ENCODE peak calls at places on chromosomes 16 and 17, in ten cellular contexts. One of them, this sample, is unnamed. For H3K27me3, the result is how much of the 10 kb centered on the place peaks cover.

GRCh38 chr17:58337600-58338453 is 9.2 kb upstream of the TSPOAP1 start:
- DNase-seq in Caco-2: peak
- DNase-seq in spleen: peak
- DNase-seq in CD4-positive, alpha-beta memory T cell: peak
- DNase-seq in PC-9: no peak
- DNase-seq in cardiac muscle cell: peak
- DNase-seq in transverse colon: peak
- DNase-seq in left ventricle myocardium inferior: peak
- DNase-seq in CD8-positive, alpha-beta T cell: peak
- DNase-seq in upper lobe of right lung: peak
- DNase-seq in this sample: peak

GRCh38 chr17:49616546-49617205 is 41.0 kb downstream of the NXPH3 start:
- DNase-seq in PC-9: no peak
- DNase-seq in Caco-2: no peak
- DNase-seq in cardiac muscle cell: no peak
- DNase-seq in upper lobe of right lung: no peak
- DNase-seq in CD4-positive, alpha-beta memory T cell: no peak
- DNase-seq in spleen: no peak
- DNase-seq in left ventricle myocardium inferior: peak
- DNase-seq in CD8-positive, alpha-beta T cell: no peak
- DNase-seq in transverse colon: peak
- DNase-seq in this sample: no peak

GRCh38 chr17:75308732-75309629 is 19.7 kb upstream of the SLC25A19 start:
- DNase-seq in CD4-positive, alpha-beta memory T cell: no peak
- DNase-seq in Caco-2: peak
- DNase-seq in CD8-positive, alpha-beta T cell: no peak
- DNase-seq in spleen: peak
- DNase-seq in left ventricle myocardium inferior: peak
- DNase-seq in upper lobe of right lung: no peak
- DNase-seq in cardiac muscle cell: no peak
- DNase-seq in PC-9: peak
- DNase-seq in transverse colon: peak
- DNase-seq in this sample: no peak

GRCh38 chr17:76914937-76915336 is 46.7 kb downstream of the MGAT5B start:
- DNase-seq in CD4-positive, alpha-beta memory T cell: no peak
- DNase-seq in transverse colon: no peak
- DNase-seq in cardiac muscle cell: no peak
- DNase-seq in PC-9: no peak
- DNase-seq in spleen: no peak
- DNase-seq in upper lobe of right lung: no peak
- DNase-seq in left ventricle myocardium inferior: no peak
- DNase-seq in CD8-positive, alpha-beta T cell: no peak
- DNase-seq in Caco-2: peak
- DNase-seq in this sample: no peak

GRCh38 chr17:72545756-72546155 is 424.9 kb downstream of the SOX9 start:
- DNase-seq in CD8-positive, alpha-beta T cell: no peak
- DNase-seq in upper lobe of right lung: no peak
- DNase-seq in PC-9: no peak
- DNase-seq in Caco-2: no peak
- DNase-seq in left ventricle myocardium inferior: no peak
- DNase-seq in cardiac muscle cell: no peak
- DNase-seq in CD4-positive, alpha-beta memory T cell: no peak
- DNase-seq in spleen: no peak
- DNase-seq in transverse colon: no peak
- DNase-seq in this sample: no peak

GRCh38 chr16:24131294-24131693 is 124.8 kb upstream of the CACNG3 start:
- DNase-seq in transverse colon: no peak
- DNase-seq in CD4-positive, alpha-beta memory T cell: no peak
- DNase-seq in PC-9: no peak
- DNase-seq in CD8-positive, alpha-beta T cell: no peak
- DNase-seq in left ventricle myocardium inferior: no peak
- DNase-seq in spleen: no peak
- DNase-seq in cardiac muscle cell: no peak
- DNase-seq in Caco-2: no peak
- DNase-seq in upper lobe of right lung: no peak
- DNase-seq in this sample: no peak

GRCh38 chr17:285751-286422 is 66.7 kb downstream of the RPH3AL start:
- DNase-seq in CD8-positive, alpha-beta T cell: no peak
- DNase-seq in spleen: peak
- DNase-seq in cardiac muscle cell: no peak
- DNase-seq in CD4-positive, alpha-beta memory T cell: no peak
- DNase-seq in PC-9: no peak
- DNase-seq in upper lobe of right lung: peak
- DNase-seq in transverse colon: no peak
- DNase-seq in Caco-2: peak
- DNase-seq in left ventricle myocardium inferior: no peak
- DNase-seq in this sample: peak

GRCh38 chr16:69706256-69706974 is 19.9 kb downstream of the NQO1 start:
- DNase-seq in cardiac muscle cell: no peak
- DNase-seq in left ventricle myocardium inferior: no peak
- DNase-seq in CD8-positive, alpha-beta T cell: no peak
- DNase-seq in upper lobe of right lung: no peak
- DNase-seq in PC-9: no peak
- DNase-seq in spleen: no peak
- DNase-seq in CD4-positive, alpha-beta memory T cell: no peak
- DNase-seq in transverse colon: no peak
- DNase-seq in Caco-2: no peak
- DNase-seq in this sample: no peak

GRCh38 chr17:47875011-47875471 is 21.0 kb upstream of the SP2 start:
- DNase-seq in transverse colon: no peak
- DNase-seq in CD4-positive, alpha-beta memory T cell: no peak
- DNase-seq in PC-9: peak
- DNase-seq in left ventricle myocardium inferior: no peak
- DNase-seq in Caco-2: no peak
- DNase-seq in CD8-positive, alpha-beta T cell: no peak
- DNase-seq in upper lobe of right lung: no peak
- DNase-seq in cardiac muscle cell: no peak
- DNase-seq in spleen: no peak
- DNase-seq in this sample: no peak

GRCh38 chr17:47873200-47874090 is 22.5 kb upstream of the SP6 start:
- DNase-seq in upper lobe of right lung: no peak
- DNase-seq in cardiac muscle cell: no peak
- DNase-seq in PC-9: no peak
- DNase-seq in Caco-2: no peak
- DNase-seq in CD8-positive, alpha-beta T cell: no peak
- DNase-seq in spleen: peak
- DNase-seq in CD4-positive, alpha-beta memory T cell: no peak
- DNase-seq in transverse colon: no peak
- DNase-seq in left ventricle myocardium inferior: no peak
- DNase-seq in this sample: no peak

GRCh38 chr17:47877368-47878034 is 18.5 kb upstream of the SP2 start:
- DNase-seq in PC-9: no peak
- DNase-seq in CD8-positive, alpha-beta T cell: no peak
- DNase-seq in transverse colon: no peak
- DNase-seq in cardiac muscle cell: no peak
- DNase-seq in CD4-positive, alpha-beta memory T cell: no peak
- DNase-seq in upper lobe of right lung: no peak
- DNase-seq in left ventricle myocardium inferior: no peak
- DNase-seq in spleen: no peak
- DNase-seq in Caco-2: no peak
- DNase-seq in this sample: no peak

GRCh38 chr17:47878203-47879027 is 17.6 kb upstream of the SP2 start:
- DNase-seq in left ventricle myocardium inferior: no peak
- DNase-seq in cardiac muscle cell: no peak
- DNase-seq in CD8-positive, alpha-beta T cell: no peak
- DNase-seq in upper lobe of right lung: no peak
- DNase-seq in CD4-positive, alpha-beta memory T cell: no peak
- DNase-seq in spleen: no peak
- DNase-seq in transverse colon: no peak
- DNase-seq in PC-9: peak
- DNase-seq in Caco-2: no peak
- DNase-seq in this sample: no peak

GRCh38 chr17:47875586-47875985 is 20.4 kb upstream of the SP2 start:
- DNase-seq in CD4-positive, alpha-beta memory T cell: no peak
- DNase-seq in PC-9: no peak
- DNase-seq in left ventricle myocardium inferior: no peak
- DNase-seq in transverse colon: no peak
- DNase-seq in cardiac muscle cell: no peak
- DNase-seq in Caco-2: no peak
- DNase-seq in CD8-positive, alpha-beta T cell: no peak
- DNase-seq in spleen: no peak
- DNase-seq in upper lobe of right lung: no peak
- DNase-seq in this sample: no peak
- H3K4me3 ChIP-seq in CD4-positive, alpha-beta memory T cell: no peak
- H3K4me3 ChIP-seq in PC-9: peak
- H3K4me3 ChIP-seq in left ventricle myocardium inferior: no peak
- H3K4me3 ChIP-seq in transverse colon: no peak
- H3K4me3 ChIP-seq in cardiac muscle cell: no peak
- H3K4me3 ChIP-seq in Caco-2: no peak
- H3K4me3 ChIP-seq in CD8-positive, alpha-beta T cell: no peak
- H3K4me3 ChIP-seq in spleen: no peak
- H3K4me3 ChIP-seq in upper lobe of right lung: no peak
- H3K4me3 ChIP-seq in this sample: no peak

GRCh38 chr17:82966415-82966814 is 113.0 kb upstream of the METRNL start:
- DNase-seq in Caco-2: no peak
- DNase-seq in cardiac muscle cell: no peak
- DNase-seq in spleen: peak
- DNase-seq in transverse colon: no peak
- DNase-seq in PC-9: no peak
- DNase-seq in CD8-positive, alpha-beta T cell: no peak
- DNase-seq in upper lobe of right lung: peak
- DNase-seq in left ventricle myocardium inferior: no peak
- DNase-seq in CD4-positive, alpha-beta memory T cell: no peak
- DNase-seq in this sample: no peak
- H3K27me3 ChIP-seq in Caco-2: under half
- H3K27me3 ChIP-seq in cardiac muscle cell: under half
- H3K27me3 ChIP-seq in spleen: under half
- H3K27me3 ChIP-seq in transverse colon: under half
- H3K27me3 ChIP-seq in PC-9: under half
- H3K27me3 ChIP-seq in CD8-positive, alpha-beta T cell: under half
- H3K27me3 ChIP-seq in upper lobe of right lung: under half
- H3K27me3 ChIP-seq in left ventricle myocardium inferior: under half
- H3K27me3 ChIP-seq in CD4-positive, alpha-beta memory T cell: under half
- H3K27me3 ChIP-seq in this sample: under half

DNA sequence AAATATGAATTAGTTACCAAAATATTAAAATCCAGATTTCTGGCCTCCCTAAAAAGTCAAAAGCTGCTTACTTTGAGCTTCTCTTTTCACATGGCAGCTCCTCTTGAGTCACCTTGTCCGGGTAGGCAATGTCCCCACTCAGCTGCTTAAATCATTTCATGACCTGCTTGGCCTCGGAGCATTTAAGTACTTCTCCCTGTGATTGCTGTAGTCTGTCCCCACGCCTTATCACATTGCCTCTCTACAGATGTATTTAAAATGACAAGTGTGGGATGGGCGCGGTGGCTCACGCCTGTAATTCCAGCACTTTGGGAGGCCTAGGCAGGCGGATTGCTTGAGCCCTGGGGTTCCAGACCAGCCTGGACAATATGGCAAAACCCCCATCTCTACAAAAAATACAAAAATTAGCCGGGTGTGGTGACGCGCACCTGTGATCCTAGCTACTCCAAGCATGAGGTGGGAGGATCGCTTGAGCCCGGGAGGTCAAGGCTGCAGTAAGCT is 1.2 kb upstream of the GJC1 start:
- DNase-seq in CD8-positive, alpha-beta T cell: no peak
- DNase-seq in cardiac muscle cell: peak
- DNase-seq in CD4-positive, alpha-beta memory T cell: no peak
- DNase-seq in Caco-2: no peak
- DNase-seq in spleen: peak
- DNase-seq in PC-9: no peak
- DNase-seq in upper lobe of right lung: no peak
- DNase-seq in transverse colon: no peak
- DNase-seq in left ventricle myocardium inferior: no peak
- DNase-seq in this sample: no peak
- H3K4me3 ChIP-seq in CD8-positive, alpha-beta T cell: no peak
- H3K4me3 ChIP-seq in cardiac muscle cell: no peak
- H3K4me3 ChIP-seq in CD4-positive, alpha-beta memory T cell: no peak
- H3K4me3 ChIP-seq in Caco-2: no peak
- H3K4me3 ChIP-seq in spleen: no peak
- H3K4me3 ChIP-seq in PC-9: no peak
- H3K4me3 ChIP-seq in upper lobe of right lung: no peak
- H3K4me3 ChIP-seq in transverse colon: no peak
- H3K4me3 ChIP-seq in left ventricle myocardium inferior: peak
- H3K4me3 ChIP-seq in this sample: no peak

GRCh38 chr17:39628655-39629493 is 2.1 kb downstream of the PPP1R1B start:
- DNase-seq in Caco-2: no peak
- DNase-seq in cardiac muscle cell: no peak
- DNase-seq in CD8-positive, alpha-beta T cell: no peak
- DNase-seq in CD4-positive, alpha-beta memory T cell: no peak
- DNase-seq in left ventricle myocardium inferior: no peak
- DNase-seq in transverse colon: peak
- DNase-seq in PC-9: no peak
- DNase-seq in upper lobe of right lung: peak
- DNase-seq in spleen: no peak
- DNase-seq in this sample: no peak

GRCh38 chr17:39626671-39627169 is at the start of gene PPP1R1B:
- DNase-seq in left ventricle myocardium inferior: no peak
- DNase-seq in transverse colon: peak
- DNase-seq in CD4-positive, alpha-beta memory T cell: no peak
- DNase-seq in upper lobe of right lung: no peak
- DNase-seq in Caco-2: no peak
- DNase-seq in spleen: peak
- DNase-seq in CD8-positive, alpha-beta T cell: no peak
- DNase-seq in PC-9: no peak
- DNase-seq in cardiac muscle cell: peak
- DNase-seq in this sample: no peak

GRCh38 chr17:39627170-39627716 is 491 bp downstream of the PPP1R1B start:
- DNase-seq in transverse colon: no peak
- DNase-seq in left ventricle myocardium inferior: no peak
- DNase-seq in upper lobe of right lung: no peak
- DNase-seq in CD4-positive, alpha-beta memory T cell: no peak
- DNase-seq in spleen: no peak
- DNase-seq in CD8-positive, alpha-beta T cell: no peak
- DNase-seq in cardiac muscle cell: no peak
- DNase-seq in PC-9: no peak
- DNase-seq in Caco-2: no peak
- DNase-seq in this sample: no peak

GRCh38 chr17:39629494-39629880 is 2.7 kb downstream of the PPP1R1B start:
- DNase-seq in cardiac muscle cell: no peak
- DNase-seq in CD4-positive, alpha-beta memory T cell: no peak
- DNase-seq in left ventricle myocardium inferior: no peak
- DNase-seq in spleen: no peak
- DNase-seq in transverse colon: peak
- DNase-seq in upper lobe of right lung: no peak
- DNase-seq in Caco-2: no peak
- DNase-seq in PC-9: no peak
- DNase-seq in CD8-positive, alpha-beta T cell: no peak
- DNase-seq in this sample: no peak

DNA sequence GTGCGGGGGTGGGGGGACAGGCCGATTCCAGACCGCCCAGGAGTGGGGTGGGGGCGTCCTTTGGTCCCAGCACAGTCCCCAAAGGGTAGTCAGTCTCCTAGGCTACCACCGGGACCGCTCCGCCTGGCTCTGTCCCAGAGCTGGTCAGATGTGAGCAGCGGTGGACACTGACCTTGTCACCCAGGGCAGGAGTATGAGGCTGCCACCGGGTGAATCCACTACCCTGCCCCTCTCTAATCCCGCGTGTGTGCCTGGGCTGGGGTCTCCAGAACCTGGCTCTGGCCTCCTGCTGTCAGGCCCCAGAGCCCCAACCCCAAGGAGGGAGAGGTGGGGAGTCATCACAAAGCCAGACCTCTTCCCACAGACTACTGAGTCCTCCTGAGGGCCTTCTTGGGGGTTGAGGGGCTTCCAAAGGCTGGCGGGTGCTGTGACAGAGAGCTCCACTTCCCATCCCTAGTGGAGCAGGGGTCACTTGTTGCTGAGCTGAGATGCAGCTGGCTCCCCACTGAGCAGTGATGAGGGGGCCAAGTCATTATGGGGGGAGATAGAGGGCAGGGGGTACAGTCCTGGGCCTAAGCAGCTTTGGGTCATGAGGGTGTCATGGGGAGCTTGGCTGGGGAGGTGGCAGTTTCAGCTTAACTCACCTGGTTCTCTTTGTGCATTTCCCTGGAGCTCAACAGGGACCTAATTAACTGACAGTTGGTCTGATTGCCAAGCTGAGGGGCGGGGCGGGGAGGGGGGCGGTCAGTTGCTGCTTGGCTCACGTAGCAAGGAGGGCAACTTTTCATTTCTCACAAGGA is 1.2 kb downstream of the PPP1R1B start:
- DNase-seq in upper lobe of right lung: no peak
- DNase-seq in transverse colon: peak
- DNase-seq in cardiac muscle cell: no peak
- DNase-seq in PC-9: no peak
- DNase-seq in Caco-2: no peak
- DNase-seq in left ventricle myocardium inferior: no peak
- DNase-seq in CD8-positive, alpha-beta T cell: no peak
- DNase-seq in CD4-positive, alpha-beta memory T cell: no peak
- DNase-seq in spleen: no peak
- DNase-seq in this sample: no peak
- H3K27me3 ChIP-seq in upper lobe of right lung: under half
- H3K27me3 ChIP-seq in transverse colon: under half
- H3K27me3 ChIP-seq in cardiac muscle cell: under half
- H3K27me3 ChIP-seq in PC-9: under half
- H3K27me3 ChIP-seq in Caco-2: under half
- H3K27me3 ChIP-seq in left ventricle myocardium inferior: half or more
- H3K27me3 ChIP-seq in CD8-positive, alpha-beta T cell: under half
- H3K27me3 ChIP-seq in CD4-positive, alpha-beta memory T cell: under half
- H3K27me3 ChIP-seq in spleen: half or more
- H3K27me3 ChIP-seq in this sample: under half